ENCODE peak calls at places on chromosomes 3 and 15, in eight cellular contexts. W, T, Y, N, G, S, J and X are unnamed samples.

GRCh38 chr3:158091526-158091925 is 14.7 kb downstream of the SHOX2 start:
- DNase-seq in T (no peak), G (no peak), N (no peak), J (peak; percentile 64), Y (no peak), S (peak; percentile 34), W (no peak), X (no peak)

GRCh38 chr3:195226445-195226844 is 44.5 kb downstream of the XXYLT1 start:
- DNase-seq in S (no peak), T (no peak), J (no peak), Y (no peak), W (no peak), N (peak; percentile 7), G (peak; percentile 33), X (no peak)

GRCh38 chr15:57610130-57610529 is 18.4 kb downstream of the MYZAP start:
- DNase-seq in Y (peak; percentile 38), J (peak; percentile 84), S (peak; percentile 94), T (peak; percentile 90), N (no peak), G (peak; percentile 59), W (peak; percentile 79), X (no peak)

GRCh38 chr3:51942603-51943450 is 664 bp downstream of the PARP3 start:
- DNase-seq in N (peak; percentile 25), T (peak; percentile 73), Y (peak; percentile 60), J (peak; percentile 72), S (peak; percentile 23), W (peak; percentile 16), G (peak; percentile 86), X (peak; percentile 63)

GRCh38 chr15:29849218-29849617 is 26.9 kb upstream of the TJP1 start:
- DNase-seq in Y (no peak), S (no peak), W (no peak), G (no peak), N (no peak), T (no peak), J (no peak), X (no peak)

GRCh38 chr3:49005998-49006397 is 1.2 kb upstream of the WDR6 start:
- DNase-seq in Y (no peak), S (no peak), N (no peak), J (no peak), G (no peak), T (no peak), W (no peak), X (no peak)

GRCh38 chr3:119571688-119572087 is 7.6 kb upstream of the ADPRH start:
- DNase-seq in T (no peak), N (no peak), J (no peak), S (peak; percentile 13), W (no peak), G (no peak), Y (no peak), X (no peak)

GRCh38 chr3:122563717-122564025 is 429 bp downstream of the PARP9 start:
- DNase-seq in T (no peak), W (no peak), G (no peak), N (no peak), Y (no peak), J (peak; percentile 31), S (no peak), X (no peak)

GRCh38 chr15:94324835-94325767 is 93.7 kb downstream of the MCTP2 start:
- DNase-seq in Y (no peak), T (no peak), G (no peak), W (no peak), N (no peak), J (no peak), S (no peak), X (no peak)

GRCh38 chr3:26590919-26591318 is 31.7 kb upstream of the LRRC3B start:
- DNase-seq in Y (no peak), N (no peak), S (no peak), J (no peak), G (no peak), T (no peak), W (no peak), X (no peak)

GRCh38 chr3:101292027-101292426 is 28.3 kb downstream of the IMPG2 start:
- DNase-seq in J (peak; percentile 33), T (no peak), Y (no peak), G (no peak), S (no peak), N (no peak), W (peak; percentile 12), X (no peak)

GRCh38 chr15:67322481-67322880 is 67.9 kb downstream of the IQCH start:
- DNase-seq in S (no peak), J (peak; percentile 76), W (no peak), G (no peak), Y (no peak), T (no peak), N (no peak), X (no peak)

GRCh38 chr15:81281925-81282895 is 41.7 kb downstream of the STARD5 start:
- DNase-seq in Y (no peak), G (no peak), W (no peak), T (no peak), J (no peak), S (no peak), N (no peak), X (no peak)

GRCh38 chr3:139263798-139264197 is 80.0 kb upstream of the MRPS22 start:
- DNase-seq in N (no peak), Y (no peak), W (no peak), T (no peak), G (peak; percentile 35), J (no peak), S (no peak), X (no peak)

GRCh38 chr15:26771168-26771916 is 1.5 kb downstream of the GABRB3 start:
- DNase-seq in T (peak; percentile 87), S (no peak), N (no peak), G (no peak), W (no peak), Y (no peak), J (no peak), X (no peak)

DNA sequence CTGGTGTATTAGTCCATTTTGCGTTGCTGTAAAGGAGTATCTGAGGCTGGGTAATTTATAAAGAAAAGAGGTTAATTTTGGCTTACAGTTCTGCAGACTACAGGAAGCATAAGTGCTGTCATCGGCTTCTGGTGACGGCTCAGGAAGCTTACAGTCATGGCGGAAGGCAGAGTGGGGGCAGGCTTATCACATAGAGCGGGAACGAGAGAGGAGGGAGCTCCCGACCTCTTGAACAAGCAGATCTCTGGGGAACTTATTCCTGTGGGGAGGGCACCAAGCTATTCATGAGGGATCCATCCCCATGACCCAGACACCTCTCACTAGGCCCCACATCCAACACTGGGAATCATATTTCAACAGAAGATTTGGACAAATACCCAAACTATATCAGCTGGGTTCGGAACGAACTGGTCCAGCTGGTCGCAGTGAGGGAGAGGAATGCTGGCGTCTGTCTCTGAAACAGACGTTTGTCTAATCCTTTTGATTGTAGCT is 72.5 kb downstream of the LMLN start:
- DNase-seq in T (no peak), Y (no peak), G (no peak), W (no peak), S (peak; percentile 42), N (no peak), J (peak; percentile 11), X (no peak)
- TF ChIP-seq CTCF in T (no peak), Y (no peak), G (no peak), W (no peak), S (no peak), N (no peak), J (no peak), X (no peak)

GRCh38 chr3:169058681-169059080 is 604.8 kb downstream of the MECOM start:
- DNase-seq in G (no peak), S (no peak), Y (no peak), J (no peak), N (no peak), W (no peak), T (no peak), X (no peak)

DNA sequence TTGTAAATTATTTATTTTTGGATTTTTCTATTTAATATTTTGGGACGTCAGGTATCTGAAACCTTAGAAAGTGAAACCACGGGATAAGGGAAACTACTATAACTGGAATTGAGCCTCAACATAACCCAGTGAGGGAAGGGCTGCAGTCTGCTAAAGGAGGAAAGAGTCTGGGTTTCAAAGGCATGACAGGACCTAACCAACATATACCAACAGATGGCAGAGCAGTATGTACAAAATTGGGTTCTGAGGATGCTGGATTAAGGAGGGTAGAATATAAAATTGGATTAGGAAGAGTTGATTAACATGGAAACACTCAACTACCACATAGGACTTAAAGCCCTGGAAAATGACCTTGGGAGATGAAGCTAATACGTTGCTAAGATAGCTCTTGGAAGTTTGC is 603.5 kb downstream of the MECOM start:
- DNase-seq in G (no peak), N (no peak), Y (no peak), W (no peak), J (peak; percentile 25), S (no peak), T (no peak), X (no peak)
- TF ChIP-seq CTCF in G (no peak), N (no peak), Y (no peak), W (peak; percentile 36), J (no peak), S (no peak), T (no peak), X (no peak)

GRCh38 chr15:64651573-64652260 is 123.7 kb downstream of the RBPMS2 start:
- DNase-seq in T (no peak), W (no peak), N (no peak), Y (no peak), G (no peak), S (no peak), J (no peak), X (no peak)

GRCh38 chr15:64656508-64656907 is 118.9 kb downstream of the RBPMS2 start:
- DNase-seq in J (no peak), Y (no peak), T (no peak), W (no peak), S (no peak), N (no peak), G (no peak), X (no peak)

GRCh38 chr15:64653757-64654156 is 121.6 kb downstream of the RBPMS2 start:
- DNase-seq in N (no peak), G (no peak), W (no peak), J (peak; percentile 46), Y (no peak), S (peak; percentile 57), T (no peak), X (no peak)
- TF ChIP-seq CTCF in N (no peak), G (no peak), W (peak; percentile 29), J (peak; percentile 27), Y (no peak), S (no peak), T (no peak), X (peak; percentile 49)

DNA sequence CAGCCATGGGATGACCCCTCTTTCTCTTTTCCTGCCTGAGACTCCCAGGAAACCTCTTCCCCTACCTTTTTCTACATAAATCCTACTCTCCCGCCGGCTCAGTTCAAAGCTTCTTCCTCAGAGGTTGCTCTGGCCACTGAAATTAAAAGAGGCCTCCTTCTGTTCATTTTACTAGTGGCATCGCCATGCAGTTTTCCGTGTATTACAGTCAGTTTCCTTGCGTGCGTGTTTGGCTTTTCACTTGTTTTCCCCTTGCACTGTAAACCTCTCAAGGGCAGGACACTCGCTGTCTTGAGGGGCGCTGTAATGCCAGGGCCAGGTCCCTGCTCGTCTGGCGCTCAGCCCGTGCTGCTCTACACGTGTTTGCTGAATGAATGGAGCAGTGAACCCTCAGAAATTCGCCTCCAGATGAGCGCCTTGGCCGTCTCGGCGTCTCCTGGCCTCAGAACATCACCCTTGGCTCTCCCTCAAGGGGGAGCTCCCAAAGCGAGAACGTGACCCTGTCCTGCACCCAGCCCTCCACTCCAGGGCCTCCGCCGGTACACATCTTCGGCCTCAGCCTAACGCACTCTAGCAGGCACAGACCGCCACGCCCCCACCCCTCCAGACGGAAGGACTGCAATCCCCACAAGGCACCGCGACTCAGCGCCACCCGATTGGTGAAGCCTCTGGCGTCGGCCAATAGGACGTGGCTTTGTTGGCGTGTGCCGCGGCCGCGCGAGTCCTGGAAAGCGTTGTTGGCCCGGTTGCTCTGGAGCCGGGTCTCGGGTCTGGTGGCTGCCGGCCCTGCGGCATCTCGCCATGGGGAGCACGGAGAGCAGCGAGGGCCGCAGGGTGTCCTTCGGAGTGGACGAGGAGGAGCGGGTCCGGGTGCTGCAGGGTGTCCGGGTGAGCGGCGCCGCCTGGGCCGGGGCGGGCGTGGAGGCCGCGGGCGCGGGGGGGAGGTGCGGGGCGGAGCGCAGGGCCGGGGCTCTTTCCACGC is at the start of gene CHCHD6:
- DNase-seq in N (peak; percentile 91), G (peak; percentile 97), Y (peak; percentile 93), W (peak; percentile 92), J (peak; percentile 95), T (peak; percentile 99), S (peak; percentile 95), X (peak; percentile 85)
- TF ChIP-seq CTCF in N (no peak), G (no peak), Y (no peak), W (peak; percentile 43), J (no peak), T (no peak), S (peak; percentile 2), X (no peak)